ENCODE peak calls at places on chromosome 11, in eight cellular contexts. U is endothelial cell of umbilical vein, G is IMR-90, I is PC-3, Y is HCT116, R is colonic mucosa, L is astrocyte, Z is kidney. N is an unnamed sample.

GRCh38 chr11:118625976-118626375 is 18.6 kb downstream of the PHLDB1 start:
- DNase-seq in U (no peak), L (no peak), Z (peak; percentile 53), G (no peak), Y (no peak), I (no peak), R (no peak), N (peak; percentile 84)

GRCh38 chr11:125338886-125339811 is 156.9 kb downstream of the FEZ1 start:
- DNase-seq in G (no peak), L (no peak), Z (no peak), I (no peak), R (no peak), Y (no peak), U (no peak), N (no peak)

GRCh38 chr11:10858505-10859360 is 880 bp upstream of the ZBED5 start:
- DNase-seq in L (no peak), I (peak; percentile 46), U (peak; percentile 63), G (peak; percentile 19), R (peak; percentile 71), Z (peak; percentile 88), Y (no peak), N (peak; percentile 86)

GRCh38 chr11:2586091-2586792 is 113.6 kb downstream of the KCNQ1OT1 start:
- DNase-seq in Z (peak; percentile 56), U (no peak), L (no peak), R (no peak), G (no peak), I (no peak), Y (no peak), N (peak; percentile 37)

GRCh38 chr11:8777907-8778767 is 95.5 kb downstream of the RPL27A start:
- DNase-seq in Y (no peak), R (no peak), G (peak; percentile 71), U (no peak), Z (no peak), I (no peak), L (peak; percentile 56), N (peak; percentile 20)

GRCh38 chr11:105372214-105372613 is 232.6 kb upstream of the CARD18 start:
- DNase-seq in U (peak; percentile 12), Y (no peak), L (no peak), G (no peak), Z (no peak), I (no peak), R (no peak), N (no peak)

GRCh38 chr11:95443386-95443785 is 212.4 kb upstream of the SESN3 start:
- DNase-seq in Y (no peak), Z (no peak), U (no peak), L (no peak), G (no peak), R (no peak), I (no peak), N (no peak)

GRCh38 chr11:107102692-107103463 is 84.6 kb upstream of the GUCY1A2 start:
- DNase-seq in I (no peak), R (no peak), G (no peak), Y (no peak), U (no peak), Z (no peak), L (no peak), N (no peak)

GRCh38 chr11:19861171-19861570 is 148.5 kb downstream of the NAV2 start:
- DNase-seq in Z (no peak), U (peak; percentile 90), I (no peak), L (no peak), Y (no peak), R (no peak), G (no peak), N (no peak)

GRCh38 chr11:93908689-93909088 is 58.3 kb upstream of the VSTM5 start:
- DNase-seq in G (peak; percentile 91), Y (no peak), I (peak; percentile 93), U (no peak), L (peak; percentile 94), R (no peak), Z (no peak), N (no peak)

GRCh38 chr11:2092956-2093412 is 46.2 kb downstream of the IGF2 start:
- DNase-seq in Z (peak; percentile 89), U (no peak), I (peak; percentile 95), G (peak; percentile 10), L (peak; percentile 61), Y (no peak), R (peak; percentile 75), N (peak; percentile 56)

GRCh38 chr11:62921573-62922188 is 518 bp upstream of the CHRM1 start:
- DNase-seq in Z (no peak), R (peak; percentile 57), G (peak; percentile 17), I (peak; percentile 50), U (no peak), L (no peak), Y (no peak), N (peak; percentile 55)

GRCh38 chr11:102410382-102410784 is 42.2 kb downstream of the TMEM123 start:
- DNase-seq in L (peak; percentile 52), U (no peak), I (no peak), G (peak; percentile 62), Y (no peak), R (no peak), Z (no peak), N (no peak)

GRCh38 chr11:19697721-19698121 is 14.9 kb upstream of the NAV2 start:
- DNase-seq in G (no peak), Y (no peak), R (no peak), I (no peak), L (no peak), Z (no peak), U (no peak), N (peak; percentile 64)

GRCh38 chr11:101738494-101738893 is 154.7 kb upstream of the TRPC6 start:
- DNase-seq in I (no peak), G (no peak), L (no peak), R (no peak), Z (no peak), Y (no peak), U (no peak), N (no peak)

GRCh38 chr11:127683321-127683720 is 682.8 kb upstream of the KIRREL3 start:
- DNase-seq in R (no peak), G (no peak), I (no peak), Y (no peak), L (no peak), U (no peak), Z (no peak), N (no peak)

GRCh38 chr11:43561832-43562231 is 118.7 kb upstream of the HSD17B12 start:
- DNase-seq in Z (no peak), U (no peak), R (no peak), I (no peak), Y (no peak), G (no peak), L (no peak), N (no peak)

GRCh38 chr11:43573233-43573632 is 107.3 kb upstream of the HSD17B12 start:
- DNase-seq in L (no peak), G (no peak), Z (no peak), R (no peak), I (peak; percentile 43), Y (peak; percentile 16), U (no peak), N (peak; percentile 84)

DNA sequence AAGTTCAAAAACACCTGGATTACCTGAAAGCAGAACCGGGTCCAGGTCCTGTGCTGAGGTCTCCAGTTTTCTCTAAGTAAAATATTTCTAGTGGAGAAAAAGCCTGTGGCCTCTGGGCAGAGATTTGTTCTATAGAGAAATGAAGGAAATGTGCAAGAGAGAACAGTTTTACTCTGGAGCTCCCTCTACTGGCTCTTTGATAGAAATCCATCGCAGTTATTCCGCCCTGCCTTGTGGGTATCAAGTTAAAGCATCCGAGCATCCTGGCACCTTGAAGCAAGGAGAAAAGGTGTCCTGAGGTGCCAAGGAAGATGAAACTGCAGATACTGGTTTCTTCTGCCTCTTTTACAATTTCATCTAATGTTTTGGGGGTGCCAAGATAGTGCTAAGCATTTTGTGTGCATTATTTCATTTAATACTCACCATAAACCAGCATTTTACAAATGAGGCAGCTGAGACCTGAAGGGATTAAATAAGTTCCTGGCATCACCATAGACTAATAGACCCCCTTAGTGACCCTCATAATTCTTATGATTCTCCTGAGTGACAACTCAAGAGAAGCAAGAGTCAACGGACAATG is 113.1 kb upstream of the HSD17B12 start:
- DNase-seq in L (peak; percentile 21), U (peak; percentile 49), G (peak; percentile 56), R (no peak), Y (peak; percentile 41), Z (no peak), I (peak; percentile 63), N (peak; percentile 61)
- TF ChIP-seq CTCF in L (peak; percentile 86), U (peak; percentile 77), G (peak; percentile 64), R (peak; percentile 60), Y (peak; percentile 71), Z (peak; percentile 52), I (peak; percentile 72), N (peak; percentile 86)

DNA sequence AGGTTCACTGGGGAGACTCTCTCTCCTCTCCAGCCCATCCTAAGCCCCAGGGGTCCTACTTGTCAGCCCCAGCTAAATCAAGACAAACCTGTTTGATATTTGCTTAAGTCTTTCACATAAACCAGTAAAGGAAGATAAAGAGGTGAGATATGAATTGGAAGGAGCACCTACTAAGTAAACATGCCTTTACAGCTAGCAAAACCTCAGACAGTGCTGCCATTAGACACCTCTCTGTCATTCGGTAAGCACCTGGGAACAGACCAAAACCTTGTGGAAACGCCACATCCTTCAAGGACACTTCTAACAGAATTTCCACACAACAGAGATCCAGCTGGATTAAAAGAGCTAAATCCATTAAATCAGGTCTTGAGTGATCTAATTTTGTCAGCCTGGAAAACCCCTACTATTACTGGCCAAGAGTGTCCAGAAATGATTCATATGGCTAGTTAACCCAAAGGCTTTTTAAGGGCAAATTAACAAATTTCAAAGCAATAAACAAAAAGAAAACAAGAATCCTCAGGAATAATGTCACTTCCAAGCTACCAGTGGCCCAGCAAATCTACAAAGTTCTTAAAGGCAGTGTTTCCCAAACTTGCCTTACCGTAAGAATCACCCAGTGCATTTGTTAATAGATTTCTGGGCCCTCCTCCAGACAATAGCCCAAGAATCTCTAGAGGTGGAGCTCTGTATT is 2.4 kb downstream of the VPS37C start:
- DNase-seq in R (peak; percentile 57), Z (no peak), U (peak; percentile 75), G (peak; percentile 89), L (peak; percentile 74), Y (no peak), I (peak; percentile 93), N (peak; percentile 62)
- H3K9ac ChIP-seq in R (peak overlapping the region; percentile 12), Z (no peak overlapping the region), U (peak overlapping the region; percentile 54), G (peak overlapping the region; percentile 57), L (peak overlapping the region; percentile 46), Y (no peak overlapping the region), I (peak overlapping the region; percentile 37), N (no peak overlapping the region)

GRCh38 chr11:612201-612960 is 3.4 kb downstream of the IRF7 start:
- DNase-seq in U (no peak), L (no peak), Z (peak; percentile 77), G (peak; percentile 22), Y (peak; percentile 16), R (peak; percentile 85), I (peak; percentile 53), N (peak; percentile 86)
- TF ChIP-seq CTCF in U (peak; percentile 5), L (no peak), Z (no peak), G (peak; percentile 17), Y (peak; percentile 61), R (peak; percentile 37), I (peak; percentile 47), N (peak; percentile 67)

DNA sequence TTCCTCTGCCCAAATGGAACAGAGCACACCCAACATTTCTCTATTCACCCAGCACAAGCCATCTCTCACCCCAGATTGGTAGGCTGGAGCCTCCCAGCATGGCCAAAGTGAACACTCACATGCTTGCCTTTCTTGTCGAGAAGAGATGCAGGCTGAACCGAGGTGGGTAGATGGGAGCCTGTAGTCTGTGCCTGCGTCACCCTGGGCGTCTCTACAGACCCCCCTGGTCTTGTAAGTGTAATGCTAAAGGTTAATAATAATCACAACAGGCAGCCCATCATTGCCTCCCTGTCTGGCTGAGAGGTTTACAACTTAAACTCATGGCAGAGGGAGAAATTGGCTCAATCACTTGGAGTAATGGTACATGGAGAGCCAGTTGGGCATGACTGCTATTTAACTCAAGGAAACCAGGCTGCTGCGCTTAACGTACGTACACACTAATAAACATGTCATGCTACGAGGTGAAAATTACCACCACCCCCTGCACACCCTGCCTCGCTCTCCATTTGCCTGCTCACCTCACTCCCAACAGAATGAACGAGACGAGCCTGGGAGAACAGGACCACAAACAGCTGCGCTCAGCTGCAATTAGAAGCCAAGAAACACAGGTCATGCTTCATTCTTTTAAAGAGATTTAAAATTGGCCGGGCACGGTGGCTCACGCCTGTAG is 9.1 kb upstream of the ZBTB16 start:
- DNase-seq in R (no peak), I (no peak), G (no peak), L (no peak), U (no peak), Y (no peak), Z (no peak), N (no peak)
- H3K9ac ChIP-seq in R (no peak overlapping the region), I (no peak overlapping the region), G (no peak overlapping the region), L (no peak overlapping the region), U (no peak overlapping the region), Y (no peak overlapping the region), Z (no peak overlapping the region), N (no peak overlapping the region)

N was measured in endodermal cell.